ENCODE peak calls at places on chromosomes 3 and 15, in seven cellular contexts. B is mesothelial cell of epicardium; U is CD8-positive, alpha-beta T cell; T is retinal pigment epithelial cell; Q is GM13976; L is heart left ventricle; N is uterus. K is an unnamed sample.

GRCh38 chr15:84598250-84598649 is 2.6 kb upstream of the ZSCAN2 start:
- DNase-seq in B (no peak), U (peak), T (no peak), Q (peak), L (no peak), N (no peak), K (no peak)

GRCh38 chr15:65869954-65870871 is 922 bp downstream of the RAB11A start:
- DNase-seq in B (peak), U (no peak), T (no peak), Q (no peak), L (peak), N (peak), K (no peak)

GRCh38 chr3:69008980-69009379 is 4.5 kb downstream of the EOGT start:
- DNase-seq in B (no peak), U (no peak), T (no peak), Q (no peak), L (no peak), N (no peak), K (no peak)

GRCh38 chr3:23422511-23422851 is 219.4 kb downstream of the UBE2E2 start:
- DNase-seq in B (no peak), U (no peak), T (no peak), Q (no peak), L (no peak), N (no peak), K (no peak)

GRCh38 chr3:148916132-148916531 is 51.0 kb downstream of the CPA3 start:
- DNase-seq in B (no peak), U (no peak), T (no peak), Q (no peak), L (no peak), N (no peak), K (no peak)

GRCh38 chr3:114551770-114552526 is 258.1 kb downstream of the TIGIT start:
- DNase-seq in B (no peak), U (no peak), T (no peak), Q (no peak), L (no peak), N (no peak), K (no peak)

GRCh38 chr3:31622636-31623288 is 90.0 kb downstream of the STT3B start:
- DNase-seq in B (no peak), U (no peak), T (no peak), Q (peak), L (no peak), N (no peak), K (no peak)

GRCh38 chr3:69108813-69109212 is 13.6 kb downstream of the LMOD3 start:
- DNase-seq in B (no peak), U (no peak), T (no peak), Q (no peak), L (no peak), N (no peak), K (no peak)

GRCh38 chr3:59515936-59516335 is 466.1 kb upstream of the CFAP20DC start:
- DNase-seq in B (no peak), U (no peak), T (no peak), Q (no peak), L (no peak), N (no peak), K (no peak)

GRCh38 chr15:66631616-66632263 is 65.9 kb upstream of the LCTL start:
- DNase-seq in B (no peak), U (no peak), T (no peak), Q (no peak), L (no peak), N (no peak), K (no peak)

GRCh38 chr3:87350367-87351199 is 74.2 kb upstream of the POU1F1 start:
- DNase-seq in B (no peak), U (peak), T (no peak), Q (peak), L (no peak), N (no peak), K (no peak)

DNA sequence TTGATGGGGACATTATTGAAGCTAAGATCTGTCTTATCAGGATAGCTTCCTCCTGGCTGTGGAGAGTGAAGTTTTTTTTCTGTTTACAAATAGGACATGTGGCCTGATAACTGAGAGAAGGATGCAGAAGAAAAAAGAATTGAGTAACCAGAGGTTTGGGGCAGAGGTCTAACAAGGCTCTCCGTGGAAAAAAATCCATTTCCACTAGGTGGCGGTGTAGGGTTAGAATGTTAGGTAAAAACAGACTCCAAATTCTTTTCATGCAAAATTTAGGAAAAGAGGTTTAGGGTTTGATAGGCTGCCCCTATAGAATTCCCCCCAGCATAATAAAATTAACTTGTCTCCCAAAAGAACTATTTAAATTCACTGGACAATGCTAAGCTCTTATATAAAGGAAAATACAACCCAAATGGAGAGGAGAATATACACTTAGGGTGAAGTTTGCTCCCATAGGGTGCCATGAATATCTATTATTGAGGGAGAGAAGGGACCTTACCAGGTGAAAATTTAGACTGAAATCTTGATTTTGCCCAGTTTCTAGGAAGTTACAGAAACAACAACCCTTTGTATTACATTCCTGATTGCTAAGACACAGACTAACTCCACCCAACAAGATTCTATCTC is 1560.4 kb downstream of the OTOL1 start:
- DNase-seq in B (peak), U (no peak), T (no peak), Q (peak), L (no peak), N (no peak), K (no peak)
- TF ChIP-seq CTCF in B (peak), U (no peak), T (peak), Q (peak), L (peak), N (peak), K (no peak)

DNA sequence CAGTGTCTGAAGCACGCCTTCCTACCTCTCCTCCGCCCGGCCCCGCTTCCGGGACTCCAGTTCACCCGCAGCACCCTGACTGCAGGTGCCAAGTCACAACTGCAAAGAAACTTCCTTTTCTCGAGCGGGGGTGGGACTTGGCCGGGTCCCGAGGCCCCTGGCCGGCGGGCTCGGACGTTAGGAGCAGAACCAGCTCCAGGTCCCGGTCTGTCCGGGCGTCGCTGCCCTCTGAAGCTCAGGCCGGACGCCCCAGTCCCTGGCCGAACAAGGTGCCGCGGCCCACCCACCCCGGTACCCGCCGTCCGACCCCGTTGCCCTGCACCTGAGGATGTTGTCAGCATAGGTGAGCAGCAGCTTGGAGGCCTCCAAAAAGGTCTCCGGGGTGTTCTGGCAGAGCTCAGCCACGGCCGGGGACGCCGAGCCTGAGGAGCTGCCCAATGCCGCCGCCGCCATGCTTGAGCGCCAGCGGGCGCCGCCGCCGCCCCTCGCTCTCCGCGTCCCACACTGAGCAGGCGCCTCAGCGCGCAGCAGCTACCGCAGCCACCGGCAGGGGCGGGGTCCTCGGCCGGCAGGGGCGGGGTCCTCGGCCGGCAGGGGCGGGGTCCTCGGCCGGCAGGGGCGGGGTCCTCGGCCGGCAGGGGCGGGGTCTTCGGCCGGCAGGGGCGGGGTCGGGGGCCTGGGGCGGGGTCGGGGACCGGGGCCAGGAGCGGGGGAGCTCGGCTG is at the start of gene NGLY1:
- DNase-seq in B (peak), U (peak), T (no peak), Q (peak), L (peak), N (peak), K (peak)
- TF ChIP-seq CTCF in B (peak), U (no peak), T (no peak), Q (no peak), L (peak), N (peak), K (no peak)

GRCh38 chr3:98657429-98657828 is 64.0 kb upstream of the CPOX start:
- DNase-seq in B (peak), U (no peak), T (no peak), Q (peak), L (no peak), N (no peak), K (no peak)
- TF ChIP-seq CTCF in B (no peak), U (no peak), T (peak), Q (peak), L (no peak), N (no peak), K (no peak)

DNA sequence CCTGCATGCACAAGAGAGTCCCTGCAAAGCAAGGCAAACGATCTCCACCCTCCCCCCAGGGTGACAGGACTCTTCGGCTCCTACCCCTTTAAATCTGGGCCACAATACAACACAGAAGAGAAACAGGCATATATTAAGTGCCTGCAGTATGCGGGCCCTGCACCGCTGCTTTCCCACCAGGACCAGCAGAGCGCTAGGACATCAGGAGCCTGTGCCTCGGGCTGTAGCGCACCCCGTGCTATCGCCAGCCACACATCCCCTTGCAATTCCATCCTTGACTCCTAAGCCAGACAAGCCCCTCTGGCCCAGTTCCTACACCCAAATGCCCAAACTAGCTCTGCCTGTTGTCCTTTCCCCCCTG is 4.1 kb downstream of the GALNT15 start:
- DNase-seq in B (no peak), U (no peak), T (no peak), Q (peak), L (no peak), N (no peak), K (no peak)
- TF ChIP-seq CTCF in B (no peak), U (no peak), T (no peak), Q (no peak), L (peak), N (no peak), K (no peak)

GRCh38 chr15:71098920-71099319 is 16.4 kb upstream of the THSD4 start:
- DNase-seq in B (no peak), U (no peak), T (no peak), Q (no peak), L (no peak), N (no peak), K (no peak)

GRCh38 chr15:71106802-71107500 is 8.3 kb upstream of the THSD4 start:
- DNase-seq in B (no peak), U (no peak), T (no peak), Q (no peak), L (no peak), N (no peak), K (no peak)

GRCh38 chr15:71105444-71105843 is 9.8 kb upstream of the THSD4 start:
- DNase-seq in B (no peak), U (no peak), T (no peak), Q (no peak), L (no peak), N (no peak), K (no peak)

GRCh38 chr15:71104636-71105035 is 10.6 kb upstream of the THSD4 start:
- DNase-seq in B (no peak), U (no peak), T (no peak), Q (no peak), L (no peak), N (no peak), K (no peak)

DNA sequence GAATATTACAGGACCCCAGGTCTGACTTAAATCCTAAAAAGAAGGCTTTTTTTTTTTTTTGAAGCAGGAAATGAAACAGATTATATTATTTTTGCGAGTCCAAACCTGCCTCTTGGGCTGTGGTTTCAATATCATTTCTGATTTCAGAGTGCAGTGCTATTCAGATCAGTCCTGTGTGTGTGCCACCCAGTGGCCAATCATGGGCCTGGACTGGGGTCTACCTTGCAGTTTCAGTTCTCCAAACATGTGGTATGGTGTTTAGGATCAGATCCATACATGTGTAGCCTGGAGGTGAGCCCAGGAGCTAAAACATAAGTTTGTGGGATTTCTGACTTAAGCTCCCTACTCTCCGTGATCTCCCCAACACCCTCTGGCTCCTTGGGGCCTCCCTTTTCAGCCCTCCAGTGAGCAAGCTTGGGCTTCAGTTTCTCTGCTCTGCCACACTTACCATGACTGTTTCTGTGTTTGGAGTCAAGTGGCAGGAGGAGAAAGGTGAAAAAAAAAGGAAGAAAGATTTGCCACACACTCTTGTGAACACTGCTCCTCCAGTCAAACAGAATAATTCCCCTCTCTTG is 12.1 kb upstream of the THSD4 start:
- DNase-seq in B (peak), U (no peak), T (no peak), Q (no peak), L (no peak), N (no peak), K (no peak)
- TF ChIP-seq CTCF in B (no peak), U (no peak), T (peak), Q (no peak), L (peak), N (peak), K (no peak)

GRCh38 chr3:8472549-8472948 is 29.1 kb upstream of the LMCD1 start:
- DNase-seq in B (no peak), U (no peak), T (no peak), Q (no peak), L (no peak), N (no peak), K (no peak)

GRCh38 chr3:8474991-8475390 is 26.6 kb upstream of the LMCD1 start:
- DNase-seq in B (no peak), U (no peak), T (no peak), Q (no peak), L (no peak), N (no peak), K (no peak)

GRCh38 chr3:8473990-8474389 is 27.6 kb upstream of the LMCD1 start:
- DNase-seq in B (no peak), U (no peak), T (no peak), Q (no peak), L (no peak), N (no peak), K (no peak)

GRCh38 chr3:8470801-8471200 is 30.8 kb upstream of the LMCD1 start:
- DNase-seq in B (no peak), U (no peak), T (no peak), Q (no peak), L (no peak), N (no peak), K (no peak)

DNA sequence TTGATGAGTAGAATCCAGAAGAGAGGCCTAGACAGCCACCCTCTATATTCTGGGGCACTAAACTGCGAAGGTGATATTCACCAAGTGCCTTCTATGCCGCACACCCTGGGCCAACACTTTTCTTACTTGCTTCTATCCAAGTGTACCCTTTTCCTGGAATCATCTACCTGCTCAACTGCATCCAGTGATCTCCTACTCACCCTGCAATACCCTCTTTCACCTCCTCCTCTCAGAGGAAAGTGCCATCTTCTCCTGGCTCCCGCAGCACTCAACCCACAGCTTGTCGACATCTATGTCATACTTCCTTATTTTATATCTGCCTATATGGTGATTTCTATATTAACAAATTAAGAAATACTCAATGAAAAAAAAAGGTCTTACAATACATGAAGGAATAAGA is 28.6 kb upstream of the LMCD1 start:
- DNase-seq in B (no peak), U (no peak), T (no peak), Q (no peak), L (no peak), N (no peak), K (no peak)
- TF ChIP-seq CTCF in B (no peak), U (no peak), T (no peak), Q (no peak), L (no peak), N (no peak), K (no peak)